ENCODE peak calls at places on chromosomes 2 and 18, in seven cellular contexts. N, B, M, D, A, Y and U are unnamed samples.

GRCh38 chr18:72866901-72867701 is 686 bp downstream of the NETO1 start:
- DNase-seq in N (no peak), A (no peak), Y (no peak), D (no peak), B (no peak), M (no peak), U (no peak)

GRCh38 chr2:183207110-183207509 is 82.9 kb downstream of the NUP35 start:
- DNase-seq in M (no peak), Y (peak), N (no peak), B (no peak), A (no peak), D (peak), U (no peak)

GRCh38 chr18:61333746-61334490 is 688 bp downstream of the CDH20 start:
- DNase-seq in N (no peak), B (no peak), D (no peak), A (no peak), Y (no peak), M (peak), U (peak)

GRCh38 chr2:215749092-215749957 is 264.0 kb downstream of the MREG start:
- DNase-seq in Y (peak), B (no peak), N (peak), A (peak), M (no peak), D (peak), U (no peak)

GRCh38 chr2:191041418-191042161 is 27.6 kb upstream of the STAT1 start:
- DNase-seq in M (no peak), N (peak), A (no peak), B (no peak), Y (no peak), D (peak), U (no peak)

GRCh38 chr2:216275890-216276289 is 96.4 kb downstream of the MARCHF4 start:
- DNase-seq in M (no peak), N (no peak), B (no peak), A (no peak), D (no peak), Y (no peak), U (no peak)

GRCh38 chr2:100984892-100985307 is 17.2 kb upstream of the RPL31 start:
- DNase-seq in B (peak), N (peak), Y (peak), A (peak), D (peak), M (peak), U (no peak)

GRCh38 chr2:66717491-66717890 is 282.6 kb downstream of the MEIS1 start:
- DNase-seq in A (no peak), N (no peak), Y (peak), B (no peak), M (no peak), D (peak), U (no peak)

GRCh38 chr2:66370824-66371223 is 64.1 kb upstream of the MEIS1 start:
- DNase-seq in A (no peak), D (no peak), N (no peak), M (no peak), B (no peak), Y (no peak), U (no peak)

GRCh38 chr18:33596178-33596854 is 18.3 kb downstream of the ASXL3 start:
- DNase-seq in N (no peak), A (no peak), M (no peak), D (peak), B (no peak), Y (peak), U (no peak)

GRCh38 chr2:9771481-9772017 is 71.7 kb upstream of the TAF1B start:
- DNase-seq in A (no peak), Y (peak), D (peak), B (no peak), M (no peak), N (no peak), U (peak)

GRCh38 chr18:23735021-23735464 is 45.8 kb downstream of the LAMA3 start:
- DNase-seq in D (peak), A (no peak), N (no peak), B (no peak), M (no peak), Y (no peak), U (no peak)

GRCh38 chr18:56678836-56679565 is 27.8 kb downstream of the WDR7 start:
- DNase-seq in A (no peak), Y (peak), M (no peak), D (no peak), B (no peak), N (peak), U (no peak)

GRCh38 chr18:63741769-63742168 is 33.4 kb upstream of the SERPINB7 start:
- DNase-seq in D (peak), Y (peak), N (no peak), B (no peak), M (no peak), A (no peak), U (no peak)

GRCh38 chr18:13710460-13710859 is 15.9 kb downstream of the FAM210A start:
- DNase-seq in A (no peak), B (no peak), N (no peak), Y (peak), M (no peak), D (no peak), U (no peak)

GRCh38 chr2:163801499-163801893 is 65.7 kb upstream of the FIGN start:
- DNase-seq in Y (no peak), N (no peak), D (no peak), M (no peak), A (no peak), B (no peak), U (no peak)

GRCh38 chr18:34695300-34695699 is 14.8 kb upstream of the DTNA start:
- DNase-seq in B (no peak), Y (no peak), D (no peak), N (no peak), A (no peak), M (no peak), U (no peak)

GRCh38 chr2:51013060-51013746 is 18.7 kb downstream of the NRXN1 start:
- DNase-seq in M (no peak), Y (peak), A (no peak), D (no peak), B (no peak), N (no peak), U (no peak)

GRCh38 chr18:24602156-24602555 is 141.7 kb downstream of the HRH4 start:
- DNase-seq in Y (no peak), M (no peak), N (no peak), B (no peak), A (no peak), D (no peak), U (no peak)

GRCh38 chr18:28760299-28760698 is 583.4 kb upstream of the CDH2 start:
- DNase-seq in N (no peak), Y (no peak), M (no peak), D (no peak), B (no peak), A (no peak), U (no peak)